ENCODE peak calls at places on chromosomes 11 and 22, in five cellular contexts. One of them, this sample, is unnamed.

GRCh38 chr11:74820763-74821162 is 72.1 kb downstream of the RNF169 start:
- DNase-seq in AG04449: peak
- DNase-seq in left lung: no peak
- DNase-seq in SK-N-SH: no peak
- DNase-seq in nephron progenitor cell: no peak
- DNase-seq in this sample: no peak

GRCh38 chr22:19287076-19287724 is 4.3 kb downstream of the CLTCL1 start:
- DNase-seq in AG04449: no peak
- DNase-seq in left lung: no peak
- DNase-seq in SK-N-SH: no peak
- DNase-seq in nephron progenitor cell: no peak
- DNase-seq in this sample: no peak

GRCh38 chr22:31938258-31938657 is 6.1 kb upstream of the YWHAH start:
- DNase-seq in AG04449: no peak
- DNase-seq in left lung: no peak
- DNase-seq in SK-N-SH: no peak
- DNase-seq in nephron progenitor cell: no peak
- DNase-seq in this sample: no peak

GRCh38 chr11:1238767-1239595 is 16.1 kb downstream of the MUC5B start:
- DNase-seq in AG04449: no peak
- DNase-seq in left lung: no peak
- DNase-seq in SK-N-SH: no peak
- DNase-seq in nephron progenitor cell: peak
- DNase-seq in this sample: peak

GRCh38 chr22:26324150-26324549 is 104.9 kb upstream of the ASPHD2 start:
- DNase-seq in AG04449: no peak
- DNase-seq in left lung: no peak
- DNase-seq in SK-N-SH: no peak
- DNase-seq in nephron progenitor cell: no peak
- DNase-seq in this sample: no peak

GRCh38 chr11:116499396-116500001 is 273.3 kb downstream of the BUD13 start:
- DNase-seq in AG04449: no peak
- DNase-seq in left lung: peak
- DNase-seq in SK-N-SH: peak
- DNase-seq in nephron progenitor cell: peak
- DNase-seq in this sample: peak

GRCh38 chr11:61814958-61815789 is 1.6 kb downstream of the FADS1 start:
- DNase-seq in AG04449: peak
- DNase-seq in left lung: peak
- DNase-seq in SK-N-SH: peak
- DNase-seq in nephron progenitor cell: peak
- DNase-seq in this sample: peak

GRCh38 chr11:1922411-1923113 is 3.1 kb downstream of the TNNT3 start:
- DNase-seq in AG04449: no peak
- DNase-seq in left lung: peak
- DNase-seq in SK-N-SH: no peak
- DNase-seq in nephron progenitor cell: no peak
- DNase-seq in this sample: no peak

GRCh38 chr11:104000798-104001197 is 35.6 kb upstream of the DDI1 start:
- DNase-seq in AG04449: no peak
- DNase-seq in left lung: no peak
- DNase-seq in SK-N-SH: no peak
- DNase-seq in nephron progenitor cell: no peak
- DNase-seq in this sample: no peak

GRCh38 chr11:61509058-61510029 is 795 bp downstream of the LRRC10B start:
- DNase-seq in AG04449: no peak
- DNase-seq in left lung: peak
- DNase-seq in SK-N-SH: peak
- DNase-seq in nephron progenitor cell: peak
- DNase-seq in this sample: peak

GRCh38 chr11:93477684-93478234 is 65.4 kb downstream of the SMCO4 start:
- DNase-seq in AG04449: no peak
- DNase-seq in left lung: no peak
- DNase-seq in SK-N-SH: no peak
- DNase-seq in nephron progenitor cell: no peak
- DNase-seq in this sample: no peak

GRCh38 chr22:39306456-39307361 is 12.7 kb downstream of the RPL3 start:
- DNase-seq in AG04449: no peak
- DNase-seq in left lung: no peak
- DNase-seq in SK-N-SH: peak
- DNase-seq in nephron progenitor cell: peak
- DNase-seq in this sample: no peak

GRCh38 chr22:39311592-39312400 is 7.6 kb downstream of the RPL3 start:
- DNase-seq in AG04449: no peak
- DNase-seq in left lung: no peak
- DNase-seq in SK-N-SH: no peak
- DNase-seq in nephron progenitor cell: no peak
- DNase-seq in this sample: no peak

GRCh38 chr22:39309881-39310714 is 9.3 kb downstream of the RPL3 start:
- DNase-seq in AG04449: no peak
- DNase-seq in left lung: no peak
- DNase-seq in SK-N-SH: no peak
- DNase-seq in nephron progenitor cell: no peak
- DNase-seq in this sample: no peak

GRCh38 chr22:39309364-39309861 is 10.0 kb downstream of the RPL3 start:
- DNase-seq in AG04449: no peak
- DNase-seq in left lung: no peak
- DNase-seq in SK-N-SH: no peak
- DNase-seq in nephron progenitor cell: no peak
- DNase-seq in this sample: no peak

GRCh38 chr22:39308614-39309363 is 10.6 kb downstream of the RPL3 start:
- DNase-seq in AG04449: peak
- DNase-seq in left lung: no peak
- DNase-seq in SK-N-SH: no peak
- DNase-seq in nephron progenitor cell: no peak
- DNase-seq in this sample: no peak
- TF ChIP-seq CTCF in AG04449: peak
- TF ChIP-seq CTCF in left lung: peak
- TF ChIP-seq CTCF in SK-N-SH: peak
- TF ChIP-seq CTCF in nephron progenitor cell: no peak
- TF ChIP-seq CTCF in this sample: no peak

DNA sequence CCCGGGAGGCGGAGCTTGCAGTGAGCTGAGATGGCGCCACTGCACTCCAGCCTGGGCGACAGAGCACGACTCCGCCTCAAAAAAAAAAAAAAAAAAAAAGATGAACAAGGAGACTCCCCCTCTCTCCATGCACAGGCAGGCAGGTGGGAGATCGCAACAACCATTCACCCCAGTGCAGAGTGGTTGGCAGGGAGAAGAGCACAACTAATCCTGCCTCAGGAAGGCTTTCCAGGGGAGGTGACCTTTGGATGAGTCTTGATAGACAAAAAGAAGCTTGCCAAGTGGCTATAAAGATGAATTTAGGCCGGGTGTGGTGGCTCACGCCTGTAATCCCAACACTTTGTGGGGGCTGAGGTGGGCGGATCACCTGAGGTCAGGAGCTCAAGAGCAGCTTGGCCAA is 30.0 kb downstream of the FLRT1 start:
- DNase-seq in AG04449: no peak
- DNase-seq in left lung: no peak
- DNase-seq in SK-N-SH: no peak
- DNase-seq in nephron progenitor cell: no peak
- DNase-seq in this sample: no peak
- TF ChIP-seq CTCF in AG04449: no peak
- TF ChIP-seq CTCF in left lung: no peak
- TF ChIP-seq CTCF in SK-N-SH: no peak
- TF ChIP-seq CTCF in nephron progenitor cell: no peak
- TF ChIP-seq CTCF in this sample: no peak

DNA sequence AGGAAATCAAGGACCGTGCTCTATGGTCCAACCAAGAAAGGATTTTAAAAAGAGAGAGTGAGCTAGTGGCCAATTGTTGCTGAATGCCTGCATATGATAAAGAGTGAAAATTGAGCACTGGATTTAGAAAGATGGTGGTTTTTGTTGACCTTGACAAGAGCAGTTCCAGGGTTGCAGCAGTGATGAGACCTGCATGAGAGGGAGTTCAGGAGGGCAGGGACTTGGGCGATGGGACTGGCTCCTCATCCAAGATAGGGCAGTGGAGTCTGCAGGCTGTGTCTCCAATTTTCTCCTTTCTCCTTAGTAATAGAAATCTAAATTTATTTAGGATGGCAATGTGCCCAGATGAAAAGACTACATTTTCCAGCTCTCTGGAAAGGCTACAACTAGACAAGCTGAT is 94.0 kb upstream of the B3GAT1 start:
- DNase-seq in AG04449: no peak
- DNase-seq in left lung: no peak
- DNase-seq in SK-N-SH: no peak
- DNase-seq in nephron progenitor cell: no peak
- DNase-seq in this sample: no peak
- TF ChIP-seq CTCF in AG04449: no peak
- TF ChIP-seq CTCF in left lung: no peak
- TF ChIP-seq CTCF in SK-N-SH: no peak
- TF ChIP-seq CTCF in nephron progenitor cell: no peak
- TF ChIP-seq CTCF in this sample: no peak

DNA sequence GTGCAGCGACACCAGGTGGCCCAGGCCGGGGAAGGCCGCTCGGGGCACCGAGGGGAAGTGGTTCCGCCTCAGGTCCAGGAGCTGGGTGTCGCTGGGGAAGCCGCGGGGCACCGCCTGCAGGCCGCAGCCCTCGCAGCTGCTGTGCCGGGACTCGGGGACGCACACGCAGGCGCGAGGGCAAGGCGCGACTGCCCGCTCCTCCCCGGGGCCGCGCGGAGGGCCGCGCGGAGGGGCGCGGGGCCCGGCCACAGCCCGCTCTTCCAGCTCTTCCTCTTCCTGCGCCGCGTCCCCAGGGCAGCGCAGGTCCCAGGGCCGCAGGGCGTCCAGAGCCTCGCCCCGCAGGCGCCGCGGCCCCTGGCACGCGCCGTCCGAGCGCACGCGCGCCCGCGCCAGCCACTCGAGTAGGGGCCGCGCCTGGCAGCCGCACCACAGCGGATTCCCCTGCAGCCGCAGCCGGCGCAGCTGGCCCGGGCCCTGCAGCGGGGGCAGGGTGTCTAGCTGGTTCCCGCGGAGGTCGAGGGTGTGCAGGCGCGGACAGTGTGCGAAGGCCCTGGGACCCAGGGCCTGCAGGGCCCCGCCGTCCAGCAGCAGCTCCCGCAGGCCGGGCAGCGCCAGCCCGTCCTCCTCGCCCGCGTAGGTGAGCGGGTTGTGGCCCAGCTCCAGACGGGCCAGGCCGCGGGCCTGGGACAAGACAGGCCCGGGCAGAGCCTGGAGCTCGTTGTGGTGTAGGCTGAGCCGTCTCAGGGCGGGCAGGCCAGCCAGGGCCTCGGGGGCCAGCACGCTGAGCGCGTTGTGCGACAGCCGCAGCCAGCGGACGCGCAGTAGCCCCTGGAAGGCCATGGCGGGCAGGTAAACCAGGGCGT is 2.8 kb downstream of the CHADL start:
- DNase-seq in AG04449: no peak
- DNase-seq in left lung: peak
- DNase-seq in SK-N-SH: peak
- DNase-seq in nephron progenitor cell: peak
- DNase-seq in this sample: peak
- TF ChIP-seq CTCF in AG04449: peak
- TF ChIP-seq CTCF in left lung: peak
- TF ChIP-seq CTCF in SK-N-SH: no peak
- TF ChIP-seq CTCF in nephron progenitor cell: no peak
- TF ChIP-seq CTCF in this sample: peak

DNA sequence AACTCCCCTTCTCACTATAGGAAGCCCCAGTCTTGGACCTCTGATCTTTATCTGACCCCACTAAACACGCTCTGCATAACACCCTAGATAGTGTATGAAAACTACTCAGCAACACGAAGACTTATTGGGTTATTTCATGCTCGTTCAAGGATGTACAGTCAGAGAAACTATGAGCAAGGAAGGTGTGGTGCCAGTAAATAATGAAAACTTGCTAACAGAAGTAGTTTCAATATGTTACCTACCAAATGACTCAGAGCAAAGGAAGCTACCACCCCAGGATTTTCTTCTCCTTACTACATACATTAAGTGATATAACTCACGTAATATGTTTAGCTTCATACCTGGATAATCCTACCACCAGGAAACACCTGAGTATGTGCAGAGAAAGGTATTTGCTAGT is 25.9 kb upstream of the LYVE1 start:
- DNase-seq in AG04449: no peak
- DNase-seq in left lung: no peak
- DNase-seq in SK-N-SH: no peak
- DNase-seq in nephron progenitor cell: no peak
- DNase-seq in this sample: no peak
- TF ChIP-seq CTCF in AG04449: no peak
- TF ChIP-seq CTCF in left lung: no peak
- TF ChIP-seq CTCF in SK-N-SH: no peak
- TF ChIP-seq CTCF in nephron progenitor cell: no peak
- TF ChIP-seq CTCF in this sample: no peak

DNA sequence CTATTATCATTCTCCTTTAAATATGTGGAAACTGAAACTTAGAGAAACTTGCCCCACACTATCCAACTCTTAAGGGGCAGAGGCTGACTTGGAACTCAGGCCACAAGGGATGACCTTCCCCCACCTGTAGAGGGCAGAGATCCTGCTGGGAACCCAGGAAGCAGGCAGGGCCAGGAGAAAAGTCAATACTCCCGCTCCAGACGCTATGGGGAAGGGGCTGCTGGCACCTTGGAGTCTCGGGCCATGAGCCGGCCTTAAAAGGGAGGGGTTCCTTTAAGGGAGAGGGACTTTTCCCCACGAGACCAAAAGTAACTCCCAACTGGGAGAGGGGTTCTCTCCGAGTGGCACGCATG is 620 bp upstream of the ANO5 start:
- DNase-seq in AG04449: no peak
- DNase-seq in left lung: no peak
- DNase-seq in SK-N-SH: peak
- DNase-seq in nephron progenitor cell: no peak
- DNase-seq in this sample: peak
- TF ChIP-seq CTCF in AG04449: no peak
- TF ChIP-seq CTCF in left lung: no peak
- TF ChIP-seq CTCF in SK-N-SH: peak
- TF ChIP-seq CTCF in nephron progenitor cell: peak
- TF ChIP-seq CTCF in this sample: peak

GRCh38 chr22:36991220-36991619 is 28.0 kb downstream of the TST start:
- DNase-seq in AG04449: no peak
- DNase-seq in left lung: no peak
- DNase-seq in SK-N-SH: no peak
- DNase-seq in nephron progenitor cell: no peak
- DNase-seq in this sample: no peak
- TF ChIP-seq CTCF in AG04449: no peak
- TF ChIP-seq CTCF in left lung: no peak
- TF ChIP-seq CTCF in SK-N-SH: no peak
- TF ChIP-seq CTCF in nephron progenitor cell: no peak
- TF ChIP-seq CTCF in this sample: no peak

This sample was measured in progenitor cell of endocrine pancreas.